ENCODE peak calls at places on chromosomes 13 and 19, in six cellular contexts. S is H9, L is IMR-90, E is neuronal stem cell, D is H1, F is mesenchymal stem cell. X is an unnamed sample.

GRCh38 chr19:33703821-33704220 is 82.1 kb downstream of the CHST8 start:
- DNase-seq in S (no peak), L (no peak), E (no peak), D (no peak), F (no peak), X (no peak)

GRCh38 chr13:54305377-54305776 is 1276.8 kb downstream of the OLFM4 start:
- DNase-seq in S (peak), L (no peak), E (no peak), D (no peak), F (no peak), X (no peak)

GRCh38 chr13:23867027-23867491 is 22.1 kb downstream of the MIPEP start:
- DNase-seq in S (peak), L (peak), E (no peak), D (no peak), F (peak), X (peak)

GRCh38 chr19:55258476-55258827 is 365 bp downstream of the PPP6R1 start:
- DNase-seq in S (no peak), L (no peak), E (no peak), D (no peak), F (peak), X (no peak)

GRCh38 chr13:76884167-76884566 is 2.0 kb downstream of the KCTD12 start:
- DNase-seq in S (peak), L (no peak), E (no peak), D (peak), F (peak), X (peak)

GRCh38 chr13:44263920-44264610 is 109.6 kb upstream of the SERP2 start:
- DNase-seq in S (no peak), L (peak), E (no peak), D (no peak), F (peak), X (no peak)

GRCh38 chr13:92103673-92104296 is 705.4 kb downstream of the GPC5 start:
- DNase-seq in S (no peak), L (peak), E (no peak), D (no peak), F (peak), X (peak)

GRCh38 chr19:1015061-1015781 is 5.7 kb downstream of the TMEM259 start:
- DNase-seq in S (no peak), L (no peak), E (no peak), D (no peak), F (no peak), X (no peak)

GRCh38 chr19:32407004-32407992 is 1.7 kb downstream of the DPY19L3 start:
- DNase-seq in S (no peak), L (peak), E (no peak), D (no peak), F (peak), X (peak)

GRCh38 chr19:18128044-18128443 is 24.9 kb upstream of the PIK3R2 start:
- DNase-seq in S (no peak), L (peak), E (no peak), D (no peak), F (peak), X (no peak)

GRCh38 chr13:109700176-109700575 is 86.2 kb downstream of the IRS2 start:
- DNase-seq in S (no peak), L (peak), E (no peak), D (no peak), F (peak), X (peak)

GRCh38 chr19:6677495-6677894 is 7.5 kb upstream of the TNFSF14 start:
- DNase-seq in S (peak), L (no peak), E (no peak), D (no peak), F (no peak), X (no peak)

GRCh38 chr13:67221630-67222226 is 8.4 kb downstream of the PCDH9 start:
- DNase-seq in S (no peak), L (no peak), E (no peak), D (no peak), F (peak), X (no peak)

GRCh38 chr13:51175639-51176038 is 46.6 kb upstream of the FAM124A start:
- DNase-seq in S (no peak), L (no peak), E (no peak), D (no peak), F (no peak), X (no peak)

GRCh38 chr19:6233827-6234511 is 45.8 kb downstream of the MLLT1 start:
- DNase-seq in S (no peak), L (no peak), E (no peak), D (no peak), F (no peak), X (no peak)

GRCh38 chr19:48518207-48518606 is 6.6 kb upstream of the LMTK3 start:
- DNase-seq in S (no peak), L (no peak), E (no peak), D (no peak), F (no peak), X (no peak)

GRCh38 chr19:36528921-36529518 is 949 bp upstream of the ZNF260 start:
- DNase-seq in S (peak), L (no peak), E (no peak), D (no peak), F (no peak), X (peak)

GRCh38 chr13:26499209-26499601 is 58.3 kb upstream of the WASF3 start:
- DNase-seq in S (no peak), L (no peak), E (no peak), D (no peak), F (no peak), X (no peak)

GRCh38 chr13:50400930-50401553 is 385.8 kb downstream of the KCNRG start:
- DNase-seq in S (no peak), L (peak), E (no peak), D (no peak), F (peak), X (no peak)

GRCh38 chr19:12789098-12789903 is 2.0 kb upstream of the JUNB start:
- DNase-seq in S (no peak), L (peak), E (no peak), D (no peak), F (peak), X (peak)

GRCh38 chr13:44197791-44198770 is 175.5 kb upstream of the SERP2 start:
- DNase-seq in S (no peak), L (peak), E (no peak), D (no peak), F (peak), X (no peak)

DNA sequence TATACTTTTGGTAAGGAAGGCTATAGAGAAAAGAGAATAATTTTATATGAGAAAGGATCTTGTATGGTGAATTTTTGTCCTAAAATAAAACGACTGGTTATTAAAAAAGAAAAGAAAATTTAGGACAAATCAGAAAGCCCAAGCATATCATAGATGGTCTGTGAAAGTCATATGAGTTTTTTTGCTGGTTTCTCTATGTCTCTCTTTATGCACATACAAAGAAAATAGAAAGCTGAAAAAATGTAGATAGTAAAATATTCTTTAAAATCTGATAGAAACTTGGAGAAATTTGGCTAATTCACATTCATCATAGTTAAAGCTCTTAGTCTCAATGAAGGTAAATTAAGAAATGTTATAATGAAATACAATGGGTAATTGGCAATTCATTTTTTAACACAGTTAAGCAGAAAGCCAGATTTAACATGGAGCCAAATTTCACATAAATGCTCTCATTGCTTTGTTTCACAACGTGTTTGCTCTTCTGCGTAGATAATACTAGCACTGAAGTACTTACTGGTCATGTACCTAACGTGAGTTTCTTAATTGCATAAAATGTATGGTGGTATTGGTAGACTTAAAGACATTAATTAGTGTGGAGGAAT is 621.5 kb upstream of the ATXN8OS start:
- DNase-seq in S (no peak), L (no peak), E (no peak), D (no peak), F (no peak), X (peak)
- H2BK15ac ChIP-seq in S (no peak), L (no peak), E (no peak), D (no peak), F (no peak), X (no peak)

DNA sequence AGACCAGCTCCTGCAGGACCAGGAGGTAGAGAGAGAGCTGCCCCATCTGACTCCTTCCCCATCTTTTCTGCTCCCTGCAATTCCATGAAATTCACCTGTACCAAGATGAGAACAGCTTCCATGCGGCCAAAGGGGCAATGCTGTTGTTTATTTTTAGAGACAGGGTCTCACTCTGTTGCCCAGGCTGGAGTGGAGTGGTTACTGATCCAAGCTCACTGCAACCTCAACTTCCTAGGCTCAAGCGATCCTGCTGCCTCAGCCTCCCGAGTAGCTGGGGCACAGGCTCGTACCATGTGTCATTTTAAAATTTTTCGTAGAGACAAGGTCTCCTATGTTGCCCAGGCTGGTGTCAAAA is 3.6 kb upstream of the PLIN4 start:
- DNase-seq in S (no peak), L (no peak), E (no peak), D (no peak), F (no peak), X (no peak)
- H2AK5ac ChIP-seq in S (no peak), L (no peak), E (no peak), D (peak), F (no peak), X (no peak)

DNA sequence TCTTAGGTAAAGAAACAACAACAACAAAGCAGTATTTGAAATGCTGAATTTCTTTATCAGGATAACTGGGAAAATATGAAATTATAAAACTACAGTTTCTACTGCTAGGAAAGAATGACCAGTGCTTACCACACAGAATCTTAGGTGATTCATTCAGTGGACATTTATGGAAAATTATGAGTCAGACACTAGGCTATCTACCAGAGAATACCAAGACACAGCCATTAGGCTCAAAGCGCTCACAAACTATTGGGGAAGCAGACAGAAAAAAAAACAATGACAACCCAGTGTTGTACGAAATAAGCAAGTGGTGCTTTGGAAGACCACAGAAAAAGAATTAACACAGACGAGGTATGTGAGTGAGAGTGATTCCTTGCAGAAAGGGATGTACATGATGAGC is 1019.5 kb downstream of the PCDH9 start:
- DNase-seq in S (no peak), L (peak), E (no peak), D (no peak), F (peak), X (no peak)
- H2BK15ac ChIP-seq in S (no peak), L (peak), E (no peak), D (no peak), F (no peak), X (no peak)

DNA sequence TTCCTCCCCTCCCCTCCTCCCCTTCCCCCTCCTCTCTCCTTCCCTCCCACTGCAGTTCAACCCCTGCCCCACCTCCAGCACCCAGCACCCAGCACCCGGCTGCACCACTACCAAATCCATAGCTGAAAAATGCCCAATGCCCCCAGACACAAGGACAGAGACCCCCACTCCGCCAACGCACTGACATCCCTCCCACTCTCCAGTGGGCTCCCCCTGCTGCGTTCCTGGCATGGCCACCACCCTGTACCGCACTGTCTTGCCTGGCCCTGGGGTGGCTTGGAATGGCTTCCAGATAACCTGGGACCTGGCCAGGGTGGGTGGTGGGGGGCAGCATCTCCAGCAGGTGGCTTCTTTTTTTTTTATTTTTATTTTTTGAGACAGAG is 5.8 kb upstream of the MKNK2 start:
- DNase-seq in S (peak), L (no peak), E (no peak), D (no peak), F (no peak), X (no peak)
- H2AK5ac ChIP-seq in S (no peak), L (peak), E (peak), D (no peak), F (peak), X (no peak)

DNA sequence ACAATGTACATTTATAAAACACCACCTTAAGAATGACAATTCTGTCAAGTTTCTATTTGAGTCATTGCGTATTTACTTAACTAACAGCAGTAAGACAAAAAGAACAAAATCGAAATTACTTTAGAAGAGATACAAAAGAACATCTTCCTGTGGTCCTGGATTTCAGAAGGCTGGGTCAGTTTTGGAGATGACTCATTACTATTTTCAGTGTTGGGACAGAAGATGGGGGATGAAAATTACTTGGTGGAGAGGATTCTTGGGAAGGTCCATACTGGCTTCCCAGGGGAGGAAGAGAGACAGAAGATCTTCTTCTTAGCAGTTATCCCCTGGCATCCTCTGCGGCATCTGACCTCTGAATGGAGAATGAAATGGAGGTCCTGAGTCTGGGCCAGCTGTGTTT is 33.5 kb upstream of the CSNK1A1L start:
- DNase-seq in S (no peak), L (no peak), E (no peak), D (no peak), F (no peak), X (no peak)
- H2BK15ac ChIP-seq in S (no peak), L (no peak), E (no peak), D (no peak), F (no peak), X (no peak)

DNA sequence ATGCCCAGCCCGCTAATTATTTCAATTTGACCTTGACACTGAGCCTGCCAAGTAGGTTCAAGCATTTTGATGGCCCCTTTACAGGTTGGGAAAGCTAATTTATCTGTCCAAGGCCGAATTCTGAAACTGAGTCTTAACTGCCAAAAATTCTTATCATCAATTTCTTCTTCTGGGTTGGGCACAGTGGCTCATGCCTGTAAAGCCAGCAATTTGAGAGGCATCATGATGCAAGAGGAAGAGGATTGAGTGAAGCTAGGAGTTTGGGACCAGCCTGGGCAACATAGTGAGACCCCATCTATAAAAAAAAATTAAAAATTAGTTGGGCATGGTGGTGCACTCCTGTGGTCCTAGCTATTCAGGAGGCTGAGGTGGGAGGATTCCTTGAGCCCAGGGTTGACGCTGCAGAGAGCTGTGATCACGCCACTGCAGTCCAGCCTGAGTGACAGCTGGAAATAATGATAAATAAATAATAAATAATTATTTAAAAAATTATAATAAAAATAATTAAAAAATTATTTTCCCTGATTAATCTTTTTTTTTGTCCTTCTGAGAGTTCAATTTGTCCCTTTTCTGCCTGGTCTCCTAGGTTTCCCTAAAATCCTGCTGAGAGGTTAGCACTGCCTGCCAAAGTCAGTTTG is 1.3 kb upstream of the LDLR start:
- DNase-seq in S (no peak), L (no peak), E (no peak), D (no peak), F (no peak), X (no peak)
- H2AK5ac ChIP-seq in S (no peak), L (peak), E (peak), D (no peak), F (peak), X (peak)

DNA sequence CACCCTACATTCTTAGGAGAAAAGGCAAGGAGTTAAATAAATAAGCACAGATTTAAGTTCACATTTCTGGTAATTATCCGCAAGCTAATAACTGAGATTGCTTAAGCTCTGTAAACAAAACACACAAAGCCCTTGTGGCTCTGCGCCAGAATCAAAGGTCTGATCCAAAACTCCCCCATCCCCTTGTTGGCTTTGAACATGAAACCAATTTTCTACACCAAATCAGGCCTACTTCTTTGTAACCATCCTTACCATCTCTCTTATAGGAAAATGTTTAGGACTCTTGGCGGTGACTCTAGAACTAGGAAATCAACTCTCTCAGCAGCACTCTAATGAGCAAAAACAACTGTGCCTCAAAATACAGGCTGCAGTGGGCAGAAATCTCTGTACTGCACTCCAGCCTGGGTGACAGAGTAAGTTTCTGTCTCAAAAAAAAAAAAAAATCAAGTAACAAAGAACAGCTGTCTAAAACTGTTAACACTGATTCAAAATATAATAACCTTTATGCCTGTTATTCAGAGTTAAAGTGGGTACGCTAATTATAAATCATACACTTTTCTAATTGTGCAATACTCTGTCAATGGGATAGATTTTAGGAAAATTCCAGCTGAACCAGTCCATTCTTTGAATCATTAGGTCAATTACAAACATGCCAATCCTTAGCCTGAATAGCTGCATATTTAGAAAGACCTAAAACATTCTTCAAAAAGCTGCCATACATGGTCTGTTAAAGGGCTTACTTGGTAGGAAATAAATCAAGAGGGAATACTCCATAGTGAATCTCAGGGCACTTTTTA is 25.7 kb downstream of the ABCC4 start:
- DNase-seq in S (no peak), L (no peak), E (no peak), D (no peak), F (peak), X (no peak)
- H2BK15ac ChIP-seq in S (no peak), L (peak), E (no peak), D (no peak), F (no peak), X (no peak)

DNA sequence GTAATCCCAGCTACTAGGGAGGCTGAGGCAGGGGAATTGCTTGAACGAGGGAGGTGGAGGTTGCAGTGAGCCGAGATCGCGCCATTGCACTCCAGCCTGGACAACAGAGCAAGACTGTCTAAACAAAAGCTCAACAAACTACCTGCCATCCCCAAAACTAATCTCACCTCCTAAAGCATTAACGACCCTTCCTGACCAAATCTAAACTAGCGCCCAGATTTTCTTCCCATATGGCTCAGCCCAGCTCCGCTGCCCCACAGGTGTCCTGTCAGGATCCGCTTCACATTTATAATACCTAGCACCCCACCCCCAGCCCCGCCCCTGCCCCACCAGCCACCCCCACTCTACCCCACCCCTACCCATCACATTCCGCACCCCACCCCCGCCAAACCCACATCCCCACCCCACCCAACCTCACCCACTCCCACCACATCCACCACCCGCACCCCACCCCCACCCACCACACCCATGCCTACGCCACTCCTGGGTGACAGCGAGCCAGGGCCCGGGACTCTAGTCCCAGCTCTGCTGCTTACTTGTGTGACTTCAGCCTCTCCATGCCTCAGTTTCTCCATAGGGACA is 599 bp downstream of the C19orf12 start:
- DNase-seq in S (no peak), L (no peak), E (no peak), D (no peak), F (no peak), X (no peak)
- H2AK5ac ChIP-seq in S (no peak), L (peak), E (no peak), D (no peak), F (peak), X (no peak)

DNA sequence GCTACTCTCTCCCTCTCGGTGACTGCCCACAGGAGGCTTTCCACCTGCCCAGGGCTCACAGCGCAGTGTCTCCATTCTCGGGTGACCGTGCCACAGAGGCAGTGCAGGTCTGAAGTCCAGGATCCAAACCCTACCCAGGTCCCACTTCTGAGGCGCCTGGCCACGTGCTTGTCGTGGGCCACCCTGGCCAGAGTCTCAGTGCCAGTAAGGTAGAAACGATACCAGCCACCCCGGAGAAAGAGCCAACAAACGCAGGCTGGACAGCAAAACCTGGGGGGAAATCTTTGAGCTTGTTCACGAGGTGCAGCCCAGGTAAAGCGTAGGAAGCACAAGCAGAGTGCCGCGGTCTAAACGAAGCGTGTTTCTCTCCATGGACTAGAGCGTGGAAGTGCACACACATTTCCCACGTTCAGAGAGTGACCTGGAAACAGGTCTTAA is 95.6 kb downstream of the ATP11A start:
- DNase-seq in S (peak), L (no peak), E (no peak), D (no peak), F (no peak), X (no peak)
- H2BK15ac ChIP-seq in S (no peak), L (no peak), E (no peak), D (no peak), F (no peak), X (no peak)

GRCh38 chr13:110915057-110915873 is at the start of gene ANKRD10:
- DNase-seq in S (peak), L (peak), E (peak), D (peak), F (peak), X (peak)
- H2AK5ac ChIP-seq in S (no peak), L (peak), E (peak), D (peak), F (peak), X (peak)

X was measured in mesendoderm.